ENCODE peak calls at places on chromosome 1, in four cellular contexts. I is CD4-positive, alpha-beta T cell; C is WTC11; A is BJ. K is an unnamed sample.

GRCh38 chr1:165543651-165544452 is at the start of gene LRRC52:
- DNase-seq in I (no peak), A (no peak), C (peak), K (no peak)

GRCh38 chr1:39044762-39045161 is 18.6 kb downstream of the NDUFS5 start:
- DNase-seq in C (no peak), A (no peak), I (no peak), K (no peak)

GRCh38 chr1:6185635-6186382 is 5.7 kb upstream of the CHD5 start:
- DNase-seq in C (peak), I (no peak), A (no peak), K (no peak)

GRCh38 chr1:94050263-94050662 is 70.7 kb downstream of the ABCA4 start:
- DNase-seq in A (no peak), I (no peak), C (no peak), K (no peak)

GRCh38 chr1:89945852-89946476 is 48.9 kb upstream of the ZNF326 start:
- DNase-seq in I (no peak), A (no peak), C (no peak), K (no peak)

GRCh38 chr1:95640746-95641145 is 406.7 kb downstream of the RWDD3 start:
- DNase-seq in I (no peak), C (no peak), A (no peak), K (no peak)

GRCh38 chr1:207811920-207812720 is 60.3 kb downstream of the CD46 start:
- DNase-seq in C (peak), A (no peak), I (no peak), K (no peak)

GRCh38 chr1:48082271-48082925 is 85.2 kb upstream of the TRABD2B start:
- DNase-seq in A (no peak), I (no peak), C (no peak), K (no peak)

GRCh38 chr1:16093611-16094010 is 20.2 kb upstream of the FAM131C start:
- DNase-seq in I (no peak), A (no peak), C (no peak), K (no peak)

GRCh38 chr1:175865041-175865766 is 121.8 kb upstream of the TNR start:
- DNase-seq in I (no peak), C (peak), A (no peak), K (no peak)

GRCh38 chr1:42742617-42743301 is 2.7 kb upstream of the CLDN19 start:
- DNase-seq in I (no peak), C (no peak), A (no peak), K (no peak)

GRCh38 chr1:119133987-119134386 is 6.5 kb downstream of the WARS2 start:
- DNase-seq in C (no peak), A (no peak), I (no peak), K (no peak)

GRCh38 chr1:217089239-217090014 is 366.2 kb upstream of the ESRRG start:
- DNase-seq in C (peak), I (no peak), A (no peak), K (no peak)

GRCh38 chr1:72230746-72231145 is 51.6 kb downstream of the NEGR1 start:
- DNase-seq in I (no peak), C (no peak), A (no peak), K (no peak)

GRCh38 chr1:55870076-55870475 is 654.9 kb upstream of the USP24 start:
- DNase-seq in C (no peak), A (no peak), I (no peak), K (no peak)

GRCh38 chr1:114094303-114094663 is 59.4 kb downstream of the SYT6 start:
- DNase-seq in I (no peak), C (no peak), A (no peak), K (no peak)

GRCh38 chr1:198214924-198215323 is 58.1 kb downstream of the NEK7 start:
- DNase-seq in A (no peak), I (no peak), C (no peak), K (no peak)

GRCh38 chr1:8096105-8097011 is 70.2 kb upstream of the ERRFI1 start:
- DNase-seq in A (peak), C (no peak), I (no peak), K (no peak)

GRCh38 chr1:237927198-237927597 is 36.5 kb upstream of the ZP4 start:
- DNase-seq in C (no peak), A (no peak), I (no peak), K (no peak)

GRCh38 chr1:151728151-151728711 is 6.9 kb downstream of the RIIAD1 start:
- DNase-seq in C (no peak), A (no peak), I (no peak), K (no peak)

DNA sequence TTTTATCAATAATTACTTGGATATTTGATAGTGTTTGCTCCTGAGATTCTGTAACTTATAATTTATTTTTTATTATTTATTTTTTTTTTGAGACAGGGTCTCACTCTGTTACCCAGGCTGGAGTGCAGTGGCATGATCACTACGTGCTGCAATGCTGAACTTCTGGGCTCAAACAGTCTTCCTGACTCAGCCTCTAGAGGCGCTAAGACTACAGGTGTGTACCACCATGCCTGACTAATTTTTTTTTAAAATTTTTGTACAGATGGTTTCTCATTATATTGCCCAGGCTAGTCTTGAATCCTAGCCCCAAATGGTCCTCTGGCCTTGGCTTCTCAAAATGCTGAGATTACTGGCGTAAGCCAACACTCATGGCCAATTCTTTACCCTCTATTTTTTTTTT is 845.5 kb upstream of the ADGRL4 start:
- DNase-seq in C (peak), I (no peak), A (no peak), K (no peak)
- TF ChIP-seq CTCF in C (peak), I (no peak), A (peak), K (no peak)

GRCh38 chr1:36864182-36865079 is 169.9 kb downstream of the GRIK3 start:
- DNase-seq in I (no peak), C (peak), A (no peak), K (no peak)
- TF ChIP-seq CTCF in I (no peak), C (peak), A (no peak), K (peak)

DNA sequence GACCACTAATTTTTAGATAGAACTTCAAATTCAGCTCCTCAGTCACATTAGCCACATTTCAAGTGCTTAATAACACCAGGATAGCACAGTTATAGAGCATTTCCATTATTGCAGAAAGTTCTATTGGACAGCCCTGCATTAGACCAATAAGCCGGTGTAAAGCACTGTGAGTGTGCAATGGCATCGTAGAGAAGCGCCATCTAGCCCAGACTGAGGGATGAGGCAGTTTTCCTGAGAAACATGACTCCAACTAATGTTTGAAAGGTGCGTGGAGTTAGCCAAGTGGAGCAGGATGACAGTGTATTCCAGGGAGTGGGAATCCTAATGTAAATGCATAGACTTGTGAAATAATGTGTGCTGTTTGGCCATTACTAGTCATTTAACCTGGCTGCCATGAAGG is 7.7 kb downstream of the RPE65 start:
- DNase-seq in I (no peak), C (no peak), A (no peak), K (no peak)
- TF ChIP-seq CTCF in I (no peak), C (no peak), A (no peak), K (no peak)

DNA sequence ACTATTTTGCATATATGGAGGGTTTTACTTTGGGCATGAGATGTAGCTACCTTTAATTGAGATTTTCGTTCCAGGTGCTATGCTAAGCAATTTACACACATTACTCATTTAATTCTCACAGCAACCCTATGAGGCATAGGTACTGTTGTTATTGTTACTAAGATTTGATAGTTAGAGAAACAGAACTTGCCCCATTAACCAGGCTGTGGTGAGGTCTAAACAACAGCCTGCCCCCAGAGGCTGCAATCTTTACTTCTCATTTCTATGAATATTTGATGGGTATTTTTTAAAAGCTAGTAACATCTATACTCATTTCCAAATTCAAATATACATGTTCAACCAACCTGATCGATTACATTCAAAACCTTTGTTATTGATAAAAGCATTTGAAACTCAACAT is 155.6 kb downstream of the GALNT2 start:
- DNase-seq in C (no peak), I (no peak), A (no peak), K (no peak)
- TF ChIP-seq CTCF in C (no peak), I (no peak), A (peak), K (no peak)

GRCh38 chr1:87231703-87232363 is 96.8 kb upstream of the LMO4 start:
- DNase-seq in C (no peak), I (no peak), A (no peak), K (no peak)
- TF ChIP-seq CTCF in C (no peak), I (no peak), A (no peak), K (no peak)

GRCh38 chr1:203506821-203507220 is 12.9 kb downstream of the OPTC start:
- DNase-seq in C (no peak), I (no peak), A (no peak), K (no peak)

GRCh38 chr1:203505526-203506189 is 11.7 kb downstream of the OPTC start:
- DNase-seq in A (no peak), I (no peak), C (no peak), K (no peak)

GRCh38 chr1:203507836-203508235 is 13.9 kb downstream of the OPTC start:
- DNase-seq in A (no peak), I (no peak), C (no peak), K (no peak)

GRCh38 chr1:203507227-203507626 is 13.3 kb downstream of the OPTC start:
- DNase-seq in C (no peak), A (no peak), I (no peak), K (no peak)

GRCh38 chr1:203508463-203508862 is 14.5 kb downstream of the OPTC start:
- DNase-seq in C (no peak), A (no peak), I (no peak), K (no peak)
- TF ChIP-seq CTCF in C (no peak), A (no peak), I (no peak), K (no peak)

DNA sequence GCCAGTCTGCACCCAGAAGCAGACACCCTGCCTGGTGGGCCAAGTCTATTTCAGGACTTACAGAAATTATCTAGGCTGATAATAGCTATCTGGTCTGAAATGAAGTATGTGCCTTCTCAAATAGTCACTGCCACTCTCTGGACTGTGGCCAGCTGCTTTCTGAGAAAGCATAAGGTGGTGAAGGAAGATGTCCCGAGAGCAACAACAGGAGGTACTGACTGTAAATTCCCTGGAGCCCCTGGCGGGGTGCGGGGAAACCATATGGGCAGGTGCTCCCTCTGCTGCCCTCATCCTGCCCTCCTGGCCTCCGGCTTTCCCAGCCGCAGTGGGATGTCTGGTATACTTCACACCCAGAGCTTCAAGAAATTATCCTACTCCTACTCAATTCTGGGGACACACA is 86.8 kb downstream of the TGFBR3 start:
- DNase-seq in I (no peak), C (no peak), A (no peak), K (no peak)
- TF ChIP-seq CTCF in I (no peak), C (no peak), A (no peak), K (no peak)